ENCODE peak calls at places on chromosomes 4 and X, in four cellular contexts. One of them, this sample, is unnamed.

GRCh38 chr4:153045111-153045982 is 109.2 kb downstream of the FHDC1 start:
- DNase-seq in activated CD8-positive, alpha-beta memory T cell treated with anti-CD3 and anti-CD28 coated beads for 48 hours: no peak
- DNase-seq in activated gamma-delta T cell: no peak
- DNase-seq in esophagus squamous epithelium: no peak
- DNase-seq in this sample: peak; percentile 38

GRCh38 chr4:82241534-82241933 is 132.3 kb downstream of the HNRNPD start:
- DNase-seq in activated CD8-positive, alpha-beta memory T cell treated with anti-CD3 and anti-CD28 coated beads for 48 hours: no peak
- DNase-seq in activated gamma-delta T cell: no peak
- DNase-seq in esophagus squamous epithelium: no peak
- DNase-seq in this sample: no peak

GRCh38 chrX:68288127-68288526 is 145.2 kb downstream of the OPHN1 start:
- DNase-seq in activated CD8-positive, alpha-beta memory T cell treated with anti-CD3 and anti-CD28 coated beads for 48 hours: no peak
- DNase-seq in activated gamma-delta T cell: no peak
- DNase-seq in esophagus squamous epithelium: no peak
- DNase-seq in this sample: no peak

GRCh38 chr4:123250843-123251242 is 145.8 kb upstream of the SPRY1 start:
- DNase-seq in activated CD8-positive, alpha-beta memory T cell treated with anti-CD3 and anti-CD28 coated beads for 48 hours: no peak
- DNase-seq in activated gamma-delta T cell: no peak
- DNase-seq in esophagus squamous epithelium: no peak
- DNase-seq in this sample: peak; percentile 40

GRCh38 chr4:6246170-6246634 is 23.4 kb upstream of the WFS1 start:
- DNase-seq in activated CD8-positive, alpha-beta memory T cell treated with anti-CD3 and anti-CD28 coated beads for 48 hours: no peak
- DNase-seq in activated gamma-delta T cell: no peak
- DNase-seq in esophagus squamous epithelium: no peak
- DNase-seq in this sample: no peak

GRCh38 chr4:86264269-86264668 is 95.6 kb downstream of the MAPK10 start:
- DNase-seq in activated CD8-positive, alpha-beta memory T cell treated with anti-CD3 and anti-CD28 coated beads for 48 hours: no peak
- DNase-seq in activated gamma-delta T cell: no peak
- DNase-seq in esophagus squamous epithelium: no peak
- DNase-seq in this sample: no peak

GRCh38 chr4:20299515-20299914 is 47.8 kb downstream of the SLIT2 start:
- DNase-seq in activated CD8-positive, alpha-beta memory T cell treated with anti-CD3 and anti-CD28 coated beads for 48 hours: no peak
- DNase-seq in activated gamma-delta T cell: no peak
- DNase-seq in esophagus squamous epithelium: no peak
- DNase-seq in this sample: no peak

GRCh38 chr4:102094474-102094873 is 250.8 kb downstream of the SLC39A8 start:
- DNase-seq in activated CD8-positive, alpha-beta memory T cell treated with anti-CD3 and anti-CD28 coated beads for 48 hours: no peak
- DNase-seq in activated gamma-delta T cell: no peak
- DNase-seq in esophagus squamous epithelium: no peak
- DNase-seq in this sample: no peak

GRCh38 chrX:154396948-154397887 is 959 bp upstream of the RPL10 start:
- DNase-seq in activated CD8-positive, alpha-beta memory T cell treated with anti-CD3 and anti-CD28 coated beads for 48 hours: no peak
- DNase-seq in activated gamma-delta T cell: peak; percentile 33
- DNase-seq in esophagus squamous epithelium: no peak
- DNase-seq in this sample: peak; percentile 42

This sample was measured in renal cortical epithelial cell.